ENCODE peak calls at places on chromosomes 6 and 20, in nine cellular contexts. One of them, this sample, is unnamed.

GRCh38 chr20:25398363-25399037 is 7.9 kb upstream of the ABHD12 start:
- DNase-seq in HCT116: no peak
- DNase-seq in activated T-helper 1 cell treated with anti-CD3 and anti-CD28 coated beads, Interleukin-12 subunit alpha, Interleukin-12 subunit beta, Interleukin-2, Interleukin-4 antibody, amounts not matched to agents 30 ng/mL and 10 ng/mL and 1 ng/mL, durations not matched to agents 14 hours and 24 hours and 36 hours: no peak
- DNase-seq in AG09309: no peak
- DNase-seq in aorta: no peak
- DNase-seq in activated naive CD4-positive, alpha-beta T cell treated with anti-CD3 and anti-CD28 coated beads for 36 hours: no peak
- DNase-seq in activated CD4-positive, alpha-beta T cell treated with anti-CD3 and anti-CD28 coated beads, Interleukin-2, amount 10 ng/mL, durations not matched to agents 7 days and 5 days: no peak
- DNase-seq in NCI-H1105: no peak
- DNase-seq in natural killer cell: no peak
- DNase-seq in this sample: no peak

GRCh38 chr6:121485359-121485809 is 49.9 kb downstream of the GJA1 start:
- DNase-seq in HCT116: peak; percentile 6
- DNase-seq in activated T-helper 1 cell treated with anti-CD3 and anti-CD28 coated beads, Interleukin-12 subunit alpha, Interleukin-12 subunit beta, Interleukin-2, Interleukin-4 antibody, amounts not matched to agents 30 ng/mL and 10 ng/mL and 1 ng/mL, durations not matched to agents 14 hours and 24 hours and 36 hours: no peak
- DNase-seq in AG09309: peak; percentile 63
- DNase-seq in aorta: no peak
- DNase-seq in activated naive CD4-positive, alpha-beta T cell treated with anti-CD3 and anti-CD28 coated beads for 36 hours: no peak
- DNase-seq in activated CD4-positive, alpha-beta T cell treated with anti-CD3 and anti-CD28 coated beads, Interleukin-2, amount 10 ng/mL, durations not matched to agents 7 days and 5 days: no peak
- DNase-seq in NCI-H1105: no peak
- DNase-seq in natural killer cell: no peak
- DNase-seq in this sample: no peak

GRCh38 chr6:157121897-157122296 is 201.4 kb downstream of the TMEM242 start:
- DNase-seq in HCT116: no peak
- DNase-seq in activated T-helper 1 cell treated with anti-CD3 and anti-CD28 coated beads, Interleukin-12 subunit alpha, Interleukin-12 subunit beta, Interleukin-2, Interleukin-4 antibody, amounts not matched to agents 30 ng/mL and 10 ng/mL and 1 ng/mL, durations not matched to agents 14 hours and 24 hours and 36 hours: no peak
- DNase-seq in AG09309: no peak
- DNase-seq in aorta: no peak
- DNase-seq in activated naive CD4-positive, alpha-beta T cell treated with anti-CD3 and anti-CD28 coated beads for 36 hours: no peak
- DNase-seq in activated CD4-positive, alpha-beta T cell treated with anti-CD3 and anti-CD28 coated beads, Interleukin-2, amount 10 ng/mL, durations not matched to agents 7 days and 5 days: no peak
- DNase-seq in NCI-H1105: no peak
- DNase-seq in natural killer cell: no peak
- DNase-seq in this sample: no peak

GRCh38 chr20:50504231-50504823 is 5.9 kb upstream of the PTPN1 start:
- DNase-seq in HCT116: peak; percentile 16
- DNase-seq in activated T-helper 1 cell treated with anti-CD3 and anti-CD28 coated beads, Interleukin-12 subunit alpha, Interleukin-12 subunit beta, Interleukin-2, Interleukin-4 antibody, amounts not matched to agents 30 ng/mL and 10 ng/mL and 1 ng/mL, durations not matched to agents 14 hours and 24 hours and 36 hours: no peak
- DNase-seq in AG09309: no peak
- DNase-seq in aorta: no peak
- DNase-seq in activated naive CD4-positive, alpha-beta T cell treated with anti-CD3 and anti-CD28 coated beads for 36 hours: no peak
- DNase-seq in activated CD4-positive, alpha-beta T cell treated with anti-CD3 and anti-CD28 coated beads, Interleukin-2, amount 10 ng/mL, durations not matched to agents 7 days and 5 days: no peak
- DNase-seq in NCI-H1105: no peak
- DNase-seq in natural killer cell: no peak
- DNase-seq in this sample: no peak

GRCh38 chr20:45704969-45705637 is at the start of gene WFDC10B:
- DNase-seq in HCT116: no peak
- DNase-seq in activated T-helper 1 cell treated with anti-CD3 and anti-CD28 coated beads, Interleukin-12 subunit alpha, Interleukin-12 subunit beta, Interleukin-2, Interleukin-4 antibody, amounts not matched to agents 30 ng/mL and 10 ng/mL and 1 ng/mL, durations not matched to agents 14 hours and 24 hours and 36 hours: no peak
- DNase-seq in AG09309: no peak
- DNase-seq in aorta: no peak
- DNase-seq in activated naive CD4-positive, alpha-beta T cell treated with anti-CD3 and anti-CD28 coated beads for 36 hours: no peak
- DNase-seq in activated CD4-positive, alpha-beta T cell treated with anti-CD3 and anti-CD28 coated beads, Interleukin-2, amount 10 ng/mL, durations not matched to agents 7 days and 5 days: no peak
- DNase-seq in NCI-H1105: peak; percentile 61
- DNase-seq in natural killer cell: no peak
- DNase-seq in this sample: no peak

GRCh38 chr6:116859264-116859663 is 17.8 kb upstream of the RFX6 start:
- DNase-seq in HCT116: no peak
- DNase-seq in activated T-helper 1 cell treated with anti-CD3 and anti-CD28 coated beads, Interleukin-12 subunit alpha, Interleukin-12 subunit beta, Interleukin-2, Interleukin-4 antibody, amounts not matched to agents 30 ng/mL and 10 ng/mL and 1 ng/mL, durations not matched to agents 14 hours and 24 hours and 36 hours: no peak
- DNase-seq in AG09309: no peak
- DNase-seq in aorta: no peak
- DNase-seq in activated naive CD4-positive, alpha-beta T cell treated with anti-CD3 and anti-CD28 coated beads for 36 hours: no peak
- DNase-seq in activated CD4-positive, alpha-beta T cell treated with anti-CD3 and anti-CD28 coated beads, Interleukin-2, amount 10 ng/mL, durations not matched to agents 7 days and 5 days: no peak
- DNase-seq in NCI-H1105: no peak
- DNase-seq in natural killer cell: no peak
- DNase-seq in this sample: no peak

GRCh38 chr6:15266423-15266996 is 20.6 kb downstream of the JARID2 start:
- DNase-seq in HCT116: no peak
- DNase-seq in activated T-helper 1 cell treated with anti-CD3 and anti-CD28 coated beads, Interleukin-12 subunit alpha, Interleukin-12 subunit beta, Interleukin-2, Interleukin-4 antibody, amounts not matched to agents 30 ng/mL and 10 ng/mL and 1 ng/mL, durations not matched to agents 14 hours and 24 hours and 36 hours: no peak
- DNase-seq in AG09309: no peak
- DNase-seq in aorta: no peak
- DNase-seq in activated naive CD4-positive, alpha-beta T cell treated with anti-CD3 and anti-CD28 coated beads for 36 hours: no peak
- DNase-seq in activated CD4-positive, alpha-beta T cell treated with anti-CD3 and anti-CD28 coated beads, Interleukin-2, amount 10 ng/mL, durations not matched to agents 7 days and 5 days: no peak
- DNase-seq in NCI-H1105: no peak
- DNase-seq in natural killer cell: no peak
- DNase-seq in this sample: no peak

GRCh38 chr20:10504893-10505292 is 69.8 kb downstream of the SLX4IP start:
- DNase-seq in HCT116: no peak
- DNase-seq in activated T-helper 1 cell treated with anti-CD3 and anti-CD28 coated beads, Interleukin-12 subunit alpha, Interleukin-12 subunit beta, Interleukin-2, Interleukin-4 antibody, amounts not matched to agents 30 ng/mL and 10 ng/mL and 1 ng/mL, durations not matched to agents 14 hours and 24 hours and 36 hours: no peak
- DNase-seq in AG09309: no peak
- DNase-seq in aorta: no peak
- DNase-seq in activated naive CD4-positive, alpha-beta T cell treated with anti-CD3 and anti-CD28 coated beads for 36 hours: no peak
- DNase-seq in activated CD4-positive, alpha-beta T cell treated with anti-CD3 and anti-CD28 coated beads, Interleukin-2, amount 10 ng/mL, durations not matched to agents 7 days and 5 days: no peak
- DNase-seq in NCI-H1105: no peak
- DNase-seq in natural killer cell: no peak
- DNase-seq in this sample: no peak

GRCh38 chr20:41234546-41234945 is 83.0 kb downstream of the ZHX3 start:
- DNase-seq in HCT116: no peak
- DNase-seq in activated T-helper 1 cell treated with anti-CD3 and anti-CD28 coated beads, Interleukin-12 subunit alpha, Interleukin-12 subunit beta, Interleukin-2, Interleukin-4 antibody, amounts not matched to agents 30 ng/mL and 10 ng/mL and 1 ng/mL, durations not matched to agents 14 hours and 24 hours and 36 hours: no peak
- DNase-seq in AG09309: no peak
- DNase-seq in aorta: peak; percentile 69
- DNase-seq in activated naive CD4-positive, alpha-beta T cell treated with anti-CD3 and anti-CD28 coated beads for 36 hours: no peak
- DNase-seq in activated CD4-positive, alpha-beta T cell treated with anti-CD3 and anti-CD28 coated beads, Interleukin-2, amount 10 ng/mL, durations not matched to agents 7 days and 5 days: no peak
- DNase-seq in NCI-H1105: no peak
- DNase-seq in natural killer cell: no peak
- DNase-seq in this sample: no peak

This sample was measured in activated CD8-positive, alpha-beta memory T cell treated with anti-CD3 and anti-CD28 coated beads for 48 hours.